ENCODE peak calls at places on chromosomes 2 and 18, in ten cellular contexts. M is NCI-H2081; O is mucosa of gallbladder; T is frontal cortex; W is endothelial cell; C is stimulated activated CD4-positive, alpha-beta T cell treated with anti-CD3 and anti-CD28 coated beads, Interleukin-2, amount 100 ng/mL, for 48 hours; L is left ventricle myocardium superior; A is NCI-H524; D is stomach; R is WERI-Rb-1. Q is an unnamed sample.

GRCh38 chr18:36828157-36828629 is 609 bp downstream of the TPGS2 start:
- DNase-seq in M (peak; percentile 58), O (peak; percentile 28), T (peak; percentile 21), W (no peak), C (peak; percentile 7), L (no peak), A (peak; percentile 61), D (no peak), R (no peak), Q (no peak)

GRCh38 chr2:238968616-238969394 is 120.9 kb downstream of the TWIST2 start:
- DNase-seq in M (no peak), O (peak; percentile 7), T (no peak), W (no peak), C (no peak), L (no peak), A (no peak), D (no peak), R (no peak), Q (peak; percentile 88)

GRCh38 chr2:138827426-138828054 is 47.4 kb upstream of the NXPH2 start:
- DNase-seq in M (peak; percentile 76), O (no peak), T (peak; percentile 13), W (peak; percentile 25), C (no peak), L (no peak), A (peak; percentile 50), D (no peak), R (peak; percentile 35), Q (peak; percentile 83)

GRCh38 chr2:33602216-33602830 is 3.2 kb upstream of the FAM98A start:
- DNase-seq in M (no peak), O (no peak), T (no peak), W (no peak), C (no peak), L (no peak), A (no peak), D (no peak), R (no peak), Q (no peak)

GRCh38 chr2:239396881-239397681 is 3.7 kb downstream of the HDAC4 start:
- DNase-seq in M (peak; percentile 44), O (no peak), T (no peak), W (no peak), C (no peak), L (peak; percentile 65), A (no peak), D (peak; percentile 48), R (no peak), Q (peak; percentile 57)

GRCh38 chr2:239164281-239164871 is 236.4 kb downstream of the HDAC4 start:
- DNase-seq in M (no peak), O (no peak), T (no peak), W (no peak), C (peak; percentile 3), L (no peak), A (no peak), D (no peak), R (no peak), Q (no peak)

GRCh38 chr18:49743296-49743567 is 70.1 kb downstream of the ACAA2 start:
- DNase-seq in M (no peak), O (no peak), T (no peak), W (no peak), C (no peak), L (no peak), A (no peak), D (no peak), R (no peak), Q (no peak)

GRCh38 chr18:1578505-1578904 is 673.8 kb downstream of the ADCYAP1 start:
- DNase-seq in M (no peak), O (no peak), T (no peak), W (no peak), C (no peak), L (no peak), A (no peak), D (no peak), R (no peak), Q (no peak)

GRCh38 chr2:42142476-42143184 is 26.5 kb upstream of the EML4 start:
- DNase-seq in M (no peak), O (no peak), T (no peak), W (no peak), C (no peak), L (no peak), A (no peak), D (no peak), R (no peak), Q (peak; percentile 57)

GRCh38 chr2:172372436-172372835 is 55.0 kb upstream of the ITGA6 start:
- DNase-seq in M (no peak), O (no peak), T (no peak), W (no peak), C (no peak), L (no peak), A (no peak), D (no peak), R (no peak), Q (no peak)

GRCh38 chr2:101124061-101124460 is 27.1 kb downstream of the TBC1D8 start:
- DNase-seq in M (no peak), O (no peak), T (no peak), W (no peak), C (no peak), L (no peak), A (no peak), D (no peak), R (no peak), Q (peak; percentile 90)

GRCh38 chr2:71989671-71990070 is 158.0 kb downstream of the CYP26B1 start:
- DNase-seq in M (no peak), O (no peak), T (no peak), W (no peak), C (no peak), L (no peak), A (no peak), D (no peak), R (no peak), Q (no peak)

GRCh38 chr2:149192425-149192824 is 138.0 kb upstream of the LYPD6 start:
- DNase-seq in M (no peak), O (no peak), T (no peak), W (no peak), C (no peak), L (no peak), A (no peak), D (no peak), R (no peak), Q (no peak)

GRCh38 chr18:52451851-52452250 is 111.9 kb downstream of the DCC start:
- DNase-seq in M (no peak), O (no peak), T (no peak), W (no peak), C (no peak), L (no peak), A (no peak), D (no peak), R (peak; percentile 74), Q (no peak)

GRCh38 chr2:219059375-219059724 is 1.4 kb downstream of the IHH start:
- DNase-seq in M (no peak), O (no peak), T (no peak), W (no peak), C (no peak), L (no peak), A (no peak), D (no peak), R (no peak), Q (peak; percentile 9)

GRCh38 chr2:46561731-46562450 is 82.5 kb downstream of the TMEM247 start:
- DNase-seq in M (no peak), O (no peak), T (no peak), W (no peak), C (no peak), L (peak; percentile 62), A (no peak), D (no peak), R (no peak), Q (no peak)

GRCh38 chr2:217338306-217338916 is 478.5 kb upstream of the TNP1 start:
- DNase-seq in M (no peak), O (no peak), T (no peak), W (no peak), C (no peak), L (no peak), A (peak; percentile 5), D (no peak), R (no peak), Q (no peak)

GRCh38 chr2:20291106-20291564 is 59.5 kb downstream of the PUM2 start:
- DNase-seq in M (peak; percentile 75), O (peak; percentile 72), T (peak; percentile 42), W (peak; percentile 77), C (no peak), L (no peak), A (peak; percentile 30), D (peak; percentile 55), R (peak; percentile 83), Q (peak; percentile 92)

GRCh38 chr18:3458952-3459853 is 9.2 kb downstream of the TGIF1 start:
- DNase-seq in M (no peak), O (no peak), T (no peak), W (no peak), C (no peak), L (no peak), A (no peak), D (no peak), R (no peak), Q (no peak)

GRCh38 chr2:97840198-97840597 is 126.8 kb downstream of the ZAP70 start:
- DNase-seq in M (no peak), O (no peak), T (no peak), W (no peak), C (no peak), L (no peak), A (no peak), D (no peak), R (no peak), Q (peak; percentile 5)

GRCh38 chr2:173175222-173175621 is 99.6 kb downstream of the MAP3K20 start:
- DNase-seq in M (no peak), O (no peak), T (no peak), W (no peak), C (no peak), L (no peak), A (no peak), D (no peak), R (no peak), Q (no peak)

GRCh38 chr2:224930990-224931389 is 111.3 kb downstream of the DOCK10 start:
- DNase-seq in M (no peak), O (no peak), T (no peak), W (no peak), C (no peak), L (no peak), A (no peak), D (no peak), R (no peak), Q (no peak)

GRCh38 chr2:77434880-77435279 is 87.3 kb downstream of the LRRTM4 start:
- DNase-seq in M (no peak), O (no peak), T (no peak), W (no peak), C (no peak), L (no peak), A (no peak), D (no peak), R (no peak), Q (no peak)

GRCh38 chr2:20209373-20210109 is 15.4 kb downstream of the SDC1 start:
- DNase-seq in M (no peak), O (no peak), T (no peak), W (no peak), C (no peak), L (no peak), A (no peak), D (no peak), R (no peak), Q (no peak)

GRCh38 chr2:47905454-47906260 is 641 bp downstream of the FBXO11 start:
- DNase-seq in M (peak; percentile 79), O (peak; percentile 37), T (peak; percentile 36), W (peak; percentile 63), C (peak; percentile 40), L (peak; percentile 78), A (peak; percentile 62), D (peak; percentile 55), R (peak; percentile 77), Q (peak; percentile 85)

GRCh38 chr2:68336192-68336591 is 16.4 kb upstream of the CNRIP1 start:
- DNase-seq in M (no peak), O (no peak), T (no peak), W (no peak), C (no peak), L (no peak), A (no peak), D (no peak), R (no peak), Q (no peak)

GRCh38 chr2:12076810-12077209 is 330.4 kb downstream of the LPIN1 start:
- DNase-seq in M (peak; percentile 83), O (no peak), T (peak; percentile 11), W (no peak), C (no peak), L (no peak), A (no peak), D (no peak), R (no peak), Q (peak; percentile 29)

GRCh38 chr2:110834134-110834827 is 101.9 kb downstream of the ACOXL start:
- DNase-seq in M (no peak), O (no peak), T (no peak), W (no peak), C (no peak), L (no peak), A (no peak), D (no peak), R (no peak), Q (no peak)